ENCODE peak calls at places on chromosomes 7 and 10, in four cellular contexts. K, X, O and F are unnamed samples.

GRCh38 chr10:5293691-5294550 is 70.8 kb upstream of the UCN3 start:
- DNase-seq in K (peak; percentile 37), X (peak; percentile 31), O (peak; percentile 61), F (no peak)

GRCh38 chr7:137209151-137209822 is 134.2 kb downstream of the PTN start:
- DNase-seq in K (peak; percentile 14), X (no peak), O (no peak), F (peak; percentile 1)

GRCh38 chr7:91286432-91286831 is 22.2 kb downstream of the FZD1 start:
- DNase-seq in K (no peak), X (no peak), O (no peak), F (peak; percentile 96)

GRCh38 chr10:70234668-70235447 is 1.6 kb upstream of the PPA1 start:
- DNase-seq in K (peak; percentile 94), X (no peak), O (peak; percentile 47), F (no peak)

GRCh38 chr10:24174014-24174413 is 34.9 kb upstream of the KIAA1217 start:
- DNase-seq in K (no peak), X (no peak), O (no peak), F (no peak)

GRCh38 chr7:11758627-11759111 is 73.3 kb downstream of the THSD7A start:
- DNase-seq in K (peak; percentile 36), X (no peak), O (no peak), F (no peak)

GRCh38 chr7:104979167-104979841 is 34.7 kb upstream of the KMT2E start:
- DNase-seq in K (peak; percentile 96), X (no peak), O (peak; percentile 72), F (no peak)

GRCh38 chr10:116324227-116324950 is at the start of gene CCDC172:
- DNase-seq in K (no peak), X (no peak), O (no peak), F (no peak)

GRCh38 chr7:131625817-131626372 is 69.5 kb upstream of the PODXL start:
- DNase-seq in K (no peak), X (no peak), O (peak; percentile 97), F (no peak)